ENCODE peak calls at places on chromosomes 5 and 9, in four cellular contexts. X is neural progenitor cell, A is GM23248, H is GM23338. S is an unnamed sample.

GRCh38 chr5:75050415-75050814 is 1.9 kb downstream of the GCNT4 start:
- DNase-seq in X (peak; percentile 71), H (peak; percentile 88), A (peak; percentile 51), S (peak; percentile 16)

GRCh38 chr5:151880304-151880703 is 44.3 kb downstream of the GLRA1 start:
- DNase-seq in A (no peak), X (no peak), H (no peak), S (no peak)

GRCh38 chr5:94140300-94140699 is 398.9 kb upstream of the POU5F2 start:
- DNase-seq in H (no peak), X (no peak), A (no peak), S (no peak)

GRCh38 chr5:5497132-5497748 is 74.8 kb downstream of the ICE1 start:
- DNase-seq in X (peak; percentile 62), A (peak; percentile 83), H (peak; percentile 78), S (peak; percentile 72)

GRCh38 chr5:11075010-11075860 is 314.2 kb upstream of the DAP start:
- DNase-seq in A (no peak), H (peak; percentile 56), X (peak; percentile 53), S (no peak)

GRCh38 chr5:151213803-151214613 is 9.9 kb downstream of the CCDC69 start:
- DNase-seq in X (no peak), A (peak; percentile 28), H (peak; percentile 65), S (no peak)

GRCh38 chr5:72552041-72552557 is 44.9 kb upstream of the ZNF366 start:
- DNase-seq in X (no peak), H (no peak), A (peak; percentile 61), S (peak; percentile 21)

GRCh38 chr5:43068037-43068436 is 27.9 kb upstream of the ANXA2R start:
- DNase-seq in X (no peak), A (peak; percentile 19), H (no peak), S (no peak)

GRCh38 chr9:131674425-131675421 is 65.2 kb downstream of the RAPGEF1 start:
- DNase-seq in A (no peak), X (no peak), H (no peak), S (no peak)

GRCh38 chr9:123465304-123465703 is 109.3 kb downstream of the CRB2 start:
- DNase-seq in A (no peak), H (no peak), X (no peak), S (no peak)

GRCh38 chr5:86596476-86596875 is 21.3 kb upstream of the COX7C start:
- DNase-seq in H (no peak), A (no peak), X (no peak), S (no peak)

GRCh38 chr5:1033178-1033577 is 24.6 kb downstream of the NKD2 start:
- DNase-seq in X (no peak), H (no peak), A (no peak), S (no peak)

GRCh38 chr9:84331119-84331791 is 9.3 kb downstream of the SLC28A3 start:
- DNase-seq in A (peak; percentile 43), H (peak; percentile 19), X (no peak), S (peak; percentile 75)

GRCh38 chr5:176529824-176530195 is 7.4 kb downstream of the RNF44 start:
- DNase-seq in A (no peak), H (no peak), X (no peak), S (no peak)

GRCh38 chr5:33794550-33795300 is 97.1 kb downstream of the ADAMTS12 start:
- DNase-seq in H (no peak), A (peak; percentile 69), X (no peak), S (peak; percentile 44)

GRCh38 chr5:113478691-113479090 is 9.6 kb downstream of the MCC start:
- DNase-seq in X (no peak), H (no peak), A (no peak), S (no peak)

GRCh38 chr5:110321117-110321516 is 405.4 kb downstream of the TMEM232 start:
- DNase-seq in X (no peak), H (no peak), A (peak; percentile 67), S (no peak)

GRCh38 chr9:136095495-136096058 is 488 bp upstream of the NACC2 start:
- DNase-seq in A (peak; percentile 73), X (peak; percentile 76), H (no peak), S (peak; percentile 25)

GRCh38 chr9:69388596-69388995 is 63.6 kb downstream of the ENTREP1 start:
- DNase-seq in A (no peak), H (no peak), X (no peak), S (no peak)

GRCh38 chr5:14869286-14870164 is 2.1 kb downstream of the ANKH start:
- DNase-seq in A (peak; percentile 18), X (no peak), H (no peak), S (peak; percentile 40)

GRCh38 chr9:123434619-123435240 is 78.7 kb downstream of the CRB2 start:
- DNase-seq in A (no peak), H (peak; percentile 84), X (peak; percentile 56), S (no peak)

GRCh38 chr9:135517407-135517822 is 3.8 kb upstream of the LCN1 start:
- DNase-seq in H (no peak), A (no peak), X (no peak), S (no peak)

GRCh38 chr9:135037521-135038250 is 49.8 kb upstream of the OLFM1 start:
- DNase-seq in H (no peak), A (no peak), X (no peak), S (no peak)

GRCh38 chr9:77011973-77012817 is 7.3 kb upstream of the FOXB2 start:
- DNase-seq in A (peak; percentile 52), X (peak; percentile 90), H (peak; percentile 92), S (peak; percentile 17)

GRCh38 chr5:126122942-126123341 is 300.3 kb upstream of the GRAMD2B start:
- DNase-seq in X (peak; percentile 41), H (peak; percentile 46), A (no peak), S (peak; percentile 15)

GRCh38 chr5:171201285-171201684 is 107.8 kb upstream of the TLX3 start:
- DNase-seq in A (no peak), H (peak; percentile 12), X (peak; percentile 31), S (no peak)

GRCh38 chr9:110659891-110660541 is 8.6 kb upstream of the MUSK start:
- DNase-seq in X (no peak), A (peak; percentile 63), H (no peak), S (peak; percentile 13)

GRCh38 chr5:149829954-149830353 is 99.8 kb downstream of the PPARGC1B start:
- DNase-seq in A (no peak), X (peak; percentile 33), H (peak; percentile 48), S (peak; percentile 38)

GRCh38 chr5:144125163-144125726 is 45.2 kb downstream of the YIPF5 start:
- DNase-seq in A (no peak), X (no peak), H (peak; percentile 17), S (no peak)

GRCh38 chr5:157748740-157749461 is 5.4 kb downstream of the LSM11 start:
- DNase-seq in H (no peak), A (peak; percentile 89), X (no peak), S (peak; percentile 91)

GRCh38 chr9:100525563-100525962 is 52.3 kb upstream of the CAVIN4 start:
- DNase-seq in H (no peak), X (no peak), A (no peak), S (no peak)

GRCh38 chr5:180139731-180140626 is 68.4 kb upstream of the RNF130 start:
- DNase-seq in H (no peak), A (no peak), X (no peak), S (no peak)

GRCh38 chr9:34377402-34377741 is 674 bp upstream of the MYORG start:
- DNase-seq in H (no peak), X (peak; percentile 47), A (peak; percentile 61), S (no peak)

DNA sequence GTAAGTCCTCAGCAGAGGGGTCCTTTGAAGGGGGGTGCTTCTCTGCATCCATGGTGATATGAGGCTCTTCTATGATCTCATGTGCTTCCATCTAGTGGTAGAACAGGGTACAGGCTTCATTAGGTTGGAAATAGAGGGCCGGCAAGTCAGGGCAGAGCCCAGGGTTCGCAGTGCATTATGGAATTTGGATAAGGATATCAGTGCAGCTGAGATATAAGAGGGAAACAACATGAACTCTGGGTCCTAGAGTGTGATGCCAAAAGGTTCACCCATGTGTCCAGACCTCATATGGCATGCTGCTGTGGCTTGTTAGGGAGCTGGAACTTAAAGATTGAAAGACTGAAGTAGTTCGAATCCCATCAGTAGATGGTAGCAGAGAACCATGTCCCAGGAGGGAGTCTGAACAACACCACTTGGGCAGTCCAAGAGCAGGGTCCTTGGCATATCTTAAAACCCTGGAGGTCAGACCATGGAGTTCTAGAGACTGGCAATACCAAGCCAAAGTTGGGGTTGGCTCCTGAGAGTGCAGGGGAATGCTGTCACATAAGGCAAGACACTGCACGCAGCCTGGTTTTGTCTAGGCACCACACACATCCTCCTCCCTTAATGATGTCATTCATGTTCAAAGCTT is 2.3 kb downstream of the FAM221B start:
- DNase-seq in A (peak; percentile 77), X (peak; percentile 55), H (peak; percentile 83), S (peak; percentile 64)
- TF ChIP-seq EZH2phosphoT487 in A (no peak), X (no peak), H (no peak), S (no peak)

DNA sequence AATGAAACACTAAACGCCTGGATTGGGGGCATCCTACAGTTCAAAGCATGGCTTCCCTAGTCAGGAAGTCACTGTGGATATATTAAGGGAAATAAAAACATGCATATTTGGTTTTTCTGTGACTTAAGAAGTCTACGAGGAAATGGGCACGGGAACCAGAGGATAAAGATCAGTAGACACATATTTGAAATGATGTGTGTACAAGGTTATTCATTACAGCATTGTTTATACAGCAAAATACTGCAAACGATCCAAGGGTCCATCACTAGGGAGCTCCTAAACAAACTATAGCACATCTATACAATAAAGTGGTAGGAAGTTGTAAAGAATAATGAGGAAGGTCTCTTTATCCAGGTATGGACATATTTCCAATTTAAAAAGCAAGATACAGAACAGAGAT is 71.8 kb downstream of the EFNA5 start:
- DNase-seq in H (no peak), A (no peak), X (no peak), S (no peak)
- H3K79me2 ChIP-seq in H (peaks cover 6% of the 10 kb centered on the region), A (no peaks in the 10 kb centered on the region), X (peaks cover 100% of the 10 kb centered on the region), S (no peaks in the 10 kb centered on the region)

DNA sequence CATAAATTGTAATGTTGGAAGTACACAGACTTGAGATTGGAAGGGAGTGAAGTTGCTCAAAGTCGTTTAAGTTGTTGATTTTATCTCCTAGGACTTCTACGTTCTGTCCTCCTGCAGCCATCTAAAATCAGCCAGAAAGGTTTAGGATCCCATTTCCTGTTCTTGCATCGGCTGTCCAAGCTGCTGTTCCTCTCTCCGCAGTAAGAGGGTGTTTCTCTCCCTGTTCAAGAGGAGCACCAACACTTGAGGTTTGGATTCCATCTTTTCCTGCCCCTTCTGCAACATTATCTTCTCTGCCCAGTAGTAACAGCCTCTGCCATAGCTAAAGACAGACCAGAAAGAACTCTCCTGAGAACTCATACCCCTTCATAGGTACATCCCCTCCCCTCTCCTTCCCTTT is 373.4 kb downstream of the GADD45G start:
- DNase-seq in X (peak; percentile 29), A (peak; percentile 45), H (peak; percentile 61), S (peak; percentile 6)
- TF ChIP-seq EZH2phosphoT487 in X (no peak), A (no peak), H (no peak), S (no peak)

GRCh38 chr5:108748354-108749129 is 845 bp downstream of the FER start:
- DNase-seq in A (peak; percentile 100), H (peak; percentile 99), X (peak; percentile 100), S (peak; percentile 99)
- H3K79me2 ChIP-seq in A (peaks cover 44% of the 10 kb centered on the region), H (peaks cover 32% of the 10 kb centered on the region), X (peaks cover 47% of the 10 kb centered on the region), S (peaks cover 50% of the 10 kb centered on the region)

S was measured in PC-3.